ENCODE peak calls at places on chromosomes 7 and 10, in eight cellular contexts. R is Caco-2, K is tibial nerve, N is WTC11, X is brain microvascular endothelial cell, S is GM06990, H is AG04450, O is Calu3. Q is an unnamed sample.

GRCh38 chr10:62839595-62839994 is 23.4 kb upstream of the EGR2 start:
- DNase-seq in X (no peak), O (no peak), S (no peak), N (no peak), R (no peak), H (no peak), K (no peak), Q (no peak)

GRCh38 chr7:139776486-139777303 is 1.1 kb downstream of the HIPK2 start:
- DNase-seq in H (no peak), O (peak), S (peak), N (no peak), R (peak), X (peak), K (no peak), Q (peak)

GRCh38 chr7:47724335-47724982 is 142.5 kb upstream of the TNS3 start:
- DNase-seq in X (peak), O (peak), S (no peak), N (no peak), R (peak), H (peak), K (no peak), Q (no peak)

GRCh38 chr10:13062813-13063212 is 37.1 kb upstream of the OPTN start:
- DNase-seq in S (no peak), R (no peak), O (no peak), H (no peak), N (no peak), K (no peak), X (no peak), Q (no peak)

GRCh38 chr10:57692255-57692980 is 575.3 kb downstream of the IPMK start:
- DNase-seq in K (no peak), S (no peak), R (peak), X (peak), N (no peak), O (peak), H (no peak), Q (no peak)

GRCh38 chr7:96784597-96784996 is 75.0 kb upstream of the SEM1 start:
- DNase-seq in H (no peak), X (no peak), O (no peak), K (no peak), R (no peak), N (no peak), S (no peak), Q (no peak)

GRCh38 chr10:59387951-59388431 is 25.6 kb upstream of the FAM13C start:
- DNase-seq in X (peak), S (no peak), N (no peak), K (no peak), O (no peak), R (no peak), H (peak), Q (no peak)

GRCh38 chr7:40673285-40673684 is 538.5 kb downstream of the SUGCT start:
- DNase-seq in H (peak), X (peak), R (no peak), K (no peak), O (no peak), S (no peak), N (no peak), Q (no peak)

GRCh38 chr10:97664282-97664850 is 22.7 kb downstream of the AVPI1 start:
- DNase-seq in R (peak), N (no peak), O (no peak), H (no peak), X (no peak), S (no peak), K (no peak), Q (no peak)

GRCh38 chr7:42605800-42606199 is 306.1 kb downstream of the C7orf25 start:
- DNase-seq in X (peak), O (no peak), R (no peak), N (no peak), K (no peak), H (no peak), S (no peak), Q (no peak)

GRCh38 chr10:125057158-125058001 is 103.0 kb downstream of the CTBP2 start:
- DNase-seq in S (no peak), R (no peak), K (peak), O (no peak), N (no peak), X (peak), H (peak), Q (no peak)

GRCh38 chr10:87875929-87876571 is 12.6 kb downstream of the PTEN start:
- DNase-seq in H (no peak), X (no peak), S (no peak), O (no peak), K (no peak), N (no peak), R (no peak), Q (no peak)

GRCh38 chr10:122122493-122122892 is 133.5 kb downstream of the TACC2 start:
- DNase-seq in O (no peak), R (no peak), X (no peak), K (no peak), H (no peak), N (no peak), S (no peak), Q (no peak)

GRCh38 chr7:4849390-4849789 is 12.4 kb downstream of the PAPOLB start:
- DNase-seq in S (no peak), X (peak), O (peak), H (no peak), K (no peak), R (peak), N (peak), Q (peak)

GRCh38 chr10:93406367-93407145 is 75.6 kb downstream of the MYOF start:
- DNase-seq in H (no peak), K (no peak), X (peak), N (no peak), O (no peak), S (no peak), R (no peak), Q (no peak)

GRCh38 chr7:200704-201103 is 8.3 kb downstream of the FAM20C start:
- DNase-seq in N (no peak), O (no peak), X (no peak), R (no peak), S (no peak), K (no peak), H (no peak), Q (no peak)
- TF ChIP-seq CTCF in N (no peak), O (peak), X (peak), R (no peak), S (no peak), K (no peak), H (no peak), Q (no peak)

DNA sequence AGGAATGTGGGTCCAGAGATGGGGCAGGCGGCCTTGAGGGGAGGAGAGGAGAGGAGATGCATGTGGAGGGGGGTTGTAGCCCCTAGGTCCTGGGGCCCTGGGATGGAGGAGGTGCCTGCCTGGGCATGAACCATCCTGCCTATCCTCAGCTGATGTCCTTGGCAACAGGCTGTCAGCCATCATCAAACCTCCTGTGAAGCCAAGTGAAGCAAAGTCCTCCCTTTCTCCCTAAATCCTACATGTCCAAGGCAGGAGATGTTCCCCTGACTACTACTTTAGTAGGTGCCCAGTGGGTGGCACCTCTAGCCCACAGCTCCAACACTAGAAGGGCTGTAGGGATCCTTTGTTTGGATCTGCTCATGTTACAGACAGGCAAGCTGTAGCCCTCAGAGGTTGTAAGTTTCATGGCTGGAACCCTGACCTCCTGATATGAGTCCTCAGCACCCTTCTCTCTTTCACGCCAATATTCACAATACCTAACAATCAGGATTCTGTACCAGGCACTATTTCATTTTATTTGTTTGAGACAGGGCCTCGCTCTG is 66.6 kb upstream of the SYPL1 start:
- DNase-seq in O (peak), R (no peak), H (no peak), N (no peak), K (no peak), X (peak), S (no peak), Q (no peak)
- TF ChIP-seq CTCF in O (no peak), R (peak), H (peak), N (no peak), K (no peak), X (peak), S (peak), Q (peak)

DNA sequence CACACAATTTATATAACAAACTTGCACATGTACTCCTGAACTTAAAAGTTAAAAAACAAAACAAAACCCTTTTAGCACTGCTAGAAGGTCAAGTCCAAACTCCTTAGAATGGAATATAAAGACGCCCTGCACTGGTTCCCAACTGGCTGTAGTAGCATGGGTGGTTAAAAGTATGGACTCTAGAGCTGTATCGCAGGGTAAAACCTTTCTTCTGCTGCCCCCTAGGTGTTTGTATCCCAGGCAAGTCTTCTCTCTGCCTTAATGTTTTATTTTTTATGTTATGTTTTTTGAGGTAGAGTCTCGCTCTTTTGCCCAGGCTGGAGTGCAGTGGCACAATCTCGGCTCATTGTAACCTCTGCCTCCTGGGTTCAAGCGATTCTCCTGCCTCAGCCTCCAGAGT is 35.2 kb downstream of the LSMEM1 start:
- DNase-seq in R (no peak), H (no peak), S (no peak), O (no peak), X (no peak), N (no peak), K (no peak), Q (no peak)
- TF ChIP-seq CTCF in R (no peak), H (no peak), S (no peak), O (no peak), X (peak), N (no peak), K (no peak), Q (no peak)

DNA sequence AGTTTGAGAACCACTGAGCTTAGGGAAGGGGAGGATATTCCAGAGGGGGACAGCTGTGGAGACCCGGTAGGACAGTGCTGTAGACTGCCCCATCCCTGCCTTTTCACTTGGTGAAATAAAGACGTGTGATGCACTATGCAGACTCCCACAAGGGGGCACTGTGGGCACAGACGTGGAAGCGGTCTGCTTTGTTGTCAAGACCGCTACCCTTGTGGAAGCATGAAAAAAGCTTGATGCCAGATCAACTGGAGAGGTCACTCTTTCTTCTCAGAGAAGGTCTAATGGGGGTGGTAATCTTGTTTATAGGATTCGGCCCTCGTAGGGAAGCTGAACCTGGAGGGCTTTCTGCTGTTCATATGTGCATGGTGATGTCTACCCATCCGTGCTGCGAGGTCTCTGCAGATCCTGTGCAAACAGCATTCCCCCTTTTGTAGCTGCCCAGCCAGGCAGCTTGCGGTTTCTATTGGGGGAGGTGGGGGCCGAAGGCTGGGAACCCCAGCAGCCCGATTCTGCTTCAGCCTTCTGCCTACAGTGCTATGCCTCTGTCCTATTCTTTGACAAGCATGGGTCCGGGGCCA is 13.7 kb downstream of the RPS24 start:
- DNase-seq in X (peak), K (peak), H (peak), O (peak), R (peak), S (no peak), N (peak), Q (peak)
- TF ChIP-seq CTCF in X (peak), K (peak), H (peak), O (peak), R (peak), S (peak), N (peak), Q (peak)

DNA sequence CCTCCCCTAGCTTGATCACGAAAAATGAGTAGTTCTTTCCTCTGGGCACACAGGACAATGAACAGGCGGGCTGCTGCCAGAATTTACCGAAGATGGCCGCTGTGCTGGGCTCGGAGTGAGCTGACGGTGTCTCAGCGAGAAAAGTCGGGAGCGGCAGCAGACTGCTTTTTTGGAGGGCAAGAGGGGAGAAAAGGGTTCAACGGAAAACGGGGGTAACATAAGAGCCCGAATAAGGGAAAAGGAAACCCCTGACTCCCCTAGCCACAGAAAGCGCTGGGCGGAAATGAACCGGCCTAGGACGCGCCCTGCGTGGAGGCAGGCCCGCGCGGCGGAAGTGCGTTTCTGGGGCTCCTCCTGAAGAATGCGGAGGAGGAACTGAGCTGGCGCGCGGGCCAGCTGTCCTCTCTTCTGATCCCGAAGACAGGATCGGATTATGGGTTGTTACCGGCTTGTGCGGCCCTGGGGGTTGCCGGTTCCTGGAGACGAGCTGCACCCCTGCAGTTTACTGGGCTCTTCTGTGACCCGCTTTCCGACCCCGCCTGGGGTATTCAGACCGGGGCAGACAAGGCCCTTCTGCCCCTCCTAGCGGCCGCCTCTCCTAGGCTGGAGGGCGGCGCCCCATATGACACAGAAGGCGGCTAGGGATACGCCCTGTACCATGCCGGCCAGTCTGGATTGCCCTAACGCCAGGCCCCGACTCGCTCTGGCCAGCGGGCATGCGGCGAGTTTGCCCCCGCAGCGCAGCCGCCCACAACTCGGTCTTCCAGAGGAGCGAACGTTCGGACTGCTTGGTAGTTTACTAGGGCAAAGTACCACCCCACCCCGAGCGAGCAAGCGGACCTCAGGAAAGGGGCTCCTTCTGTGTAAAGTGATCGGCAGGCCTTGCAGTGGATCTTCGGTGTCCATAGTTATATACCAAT is 30.1 kb upstream of the KMT2E start:
- DNase-seq in R (peak), N (peak), O (peak), H (no peak), K (peak), X (peak), S (peak), Q (peak)
- TF ChIP-seq CTCF in R (peak), N (peak), O (no peak), H (peak), K (peak), X (peak), S (peak), Q (peak)

DNA sequence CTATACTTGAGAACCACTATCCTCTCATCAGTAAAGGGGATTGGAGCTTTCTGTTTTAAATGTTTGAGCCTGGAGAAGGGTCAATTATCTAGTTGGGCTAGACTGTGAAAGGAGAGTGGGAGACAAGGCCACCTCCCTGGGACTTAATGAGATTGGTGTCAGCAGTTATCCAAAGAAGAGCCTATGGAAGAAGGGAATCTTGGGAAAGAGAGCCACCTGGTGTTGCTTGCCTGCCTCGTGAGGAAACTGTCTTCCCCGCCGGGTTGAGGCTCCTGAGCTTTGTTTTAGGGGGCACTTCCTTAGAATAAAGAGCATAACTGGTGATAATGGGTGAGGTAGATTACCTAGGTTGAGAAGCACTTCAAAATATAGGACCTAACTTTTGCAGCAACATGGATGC is 32.0 kb upstream of the ABCB4 start:
- DNase-seq in O (no peak), N (no peak), H (no peak), S (no peak), X (no peak), R (no peak), K (no peak), Q (no peak)
- TF ChIP-seq CTCF in O (no peak), N (peak), H (peak), S (no peak), X (peak), R (peak), K (no peak), Q (peak)

GRCh38 chr7:105738133-105738532 is 138.3 kb downstream of the ATXN7L1 start:
- DNase-seq in K (no peak), R (no peak), S (no peak), H (no peak), N (no peak), X (no peak), O (no peak), Q (no peak)
- TF ChIP-seq CTCF in K (no peak), R (no peak), S (no peak), H (peak), N (no peak), X (peak), O (no peak), Q (no peak)